ENCODE peak calls at places on chromosomes 7 and 10, in six cellular contexts. One of them, this sample, is unnamed.

GRCh38 chr7:2621948-2622640 is 9.7 kb upstream of the TTYH3 start:
- ATAC-seq in left lung: no peak
- ATAC-seq in pancreas: no peak
- ATAC-seq in aorta: no peak
- ATAC-seq in heart right ventricle: no peak
- ATAC-seq in Panc1: no peak
- ATAC-seq in this sample: no peak

GRCh38 chr7:27248911-27249723 is 6.5 kb downstream of the EVX1 start:
- ATAC-seq in left lung: no peak
- ATAC-seq in pancreas: no peak
- ATAC-seq in aorta: no peak
- ATAC-seq in heart right ventricle: no peak
- ATAC-seq in Panc1: no peak
- ATAC-seq in this sample: no peak

GRCh38 chr10:128147064-128147463 is 20.8 kb upstream of the MKI67 start:
- ATAC-seq in left lung: no peak
- ATAC-seq in pancreas: no peak
- ATAC-seq in aorta: no peak
- ATAC-seq in heart right ventricle: no peak
- ATAC-seq in Panc1: no peak
- ATAC-seq in this sample: no peak

GRCh38 chr7:80779456-80779855 is 139.4 kb downstream of the SEMA3C start:
- ATAC-seq in left lung: no peak
- ATAC-seq in pancreas: no peak
- ATAC-seq in aorta: no peak
- ATAC-seq in heart right ventricle: no peak
- ATAC-seq in Panc1: no peak
- ATAC-seq in this sample: no peak

GRCh38 chr7:40234046-40234445 is 99.2 kb downstream of the SUGCT start:
- ATAC-seq in left lung: no peak
- ATAC-seq in pancreas: no peak
- ATAC-seq in aorta: no peak
- ATAC-seq in heart right ventricle: no peak
- ATAC-seq in Panc1: no peak
- ATAC-seq in this sample: no peak

GRCh38 chr7:22361795-22362194 is 4.8 kb upstream of the RAPGEF5 start:
- ATAC-seq in left lung: no peak
- ATAC-seq in pancreas: peak; percentile 82
- ATAC-seq in aorta: no peak
- ATAC-seq in heart right ventricle: no peak
- ATAC-seq in Panc1: no peak
- ATAC-seq in this sample: no peak

GRCh38 chr7:102843850-102844249 is 69.0 kb upstream of the LRRC17 start:
- ATAC-seq in left lung: no peak
- ATAC-seq in pancreas: no peak
- ATAC-seq in aorta: no peak
- ATAC-seq in heart right ventricle: no peak
- ATAC-seq in Panc1: no peak
- ATAC-seq in this sample: no peak

GRCh38 chr10:4812952-4813351 is 13.1 kb upstream of the AKR1E2 start:
- ATAC-seq in left lung: peak; percentile 13
- ATAC-seq in pancreas: no peak
- ATAC-seq in aorta: no peak
- ATAC-seq in heart right ventricle: no peak
- ATAC-seq in Panc1: peak; percentile 80
- ATAC-seq in this sample: no peak

DNA sequence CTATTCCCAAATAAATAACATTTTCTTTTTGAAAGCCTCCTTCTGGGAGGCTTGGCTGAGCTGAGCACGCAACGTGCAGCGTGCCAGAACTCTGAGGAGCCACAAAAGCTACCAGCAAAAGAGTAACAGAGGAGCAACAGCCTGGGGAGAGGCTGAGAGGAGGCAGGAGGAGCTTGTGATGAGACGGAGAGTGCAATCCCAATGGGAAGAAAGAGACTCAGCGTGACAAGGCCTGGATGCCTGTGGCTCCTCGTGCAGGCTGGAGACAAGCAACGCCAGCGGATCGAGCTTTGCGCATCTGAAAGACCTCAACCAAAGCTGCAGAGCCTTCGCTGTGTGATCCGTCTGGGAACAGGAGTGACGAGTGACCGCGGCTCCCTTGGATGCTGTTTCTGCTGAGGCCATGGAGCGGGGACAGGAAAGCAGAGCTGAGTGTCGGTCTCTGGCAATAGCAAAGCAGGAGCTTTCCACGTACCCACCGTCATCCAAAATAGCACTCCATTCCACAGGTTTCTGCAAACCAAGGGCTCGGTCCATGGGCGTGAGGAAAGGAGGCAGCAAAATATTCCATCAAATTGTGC is 171.6 kb upstream of the PFKP start:
- ATAC-seq in left lung: no peak
- ATAC-seq in pancreas: no peak
- ATAC-seq in aorta: no peak
- ATAC-seq in heart right ventricle: no peak
- ATAC-seq in Panc1: no peak
- ATAC-seq in this sample: no peak
- H3K4me1 ChIP-seq in left lung: no peaks in the 10 kb centered on the region
- H3K4me1 ChIP-seq in pancreas: no peaks in the 10 kb centered on the region
- H3K4me1 ChIP-seq in aorta: no peaks in the 10 kb centered on the region
- H3K4me1 ChIP-seq in heart right ventricle: no peaks in the 10 kb centered on the region
- H3K4me1 ChIP-seq in Panc1: no peaks in the 10 kb centered on the region
- H3K4me1 ChIP-seq in this sample: no peaks in the 10 kb centered on the region

DNA sequence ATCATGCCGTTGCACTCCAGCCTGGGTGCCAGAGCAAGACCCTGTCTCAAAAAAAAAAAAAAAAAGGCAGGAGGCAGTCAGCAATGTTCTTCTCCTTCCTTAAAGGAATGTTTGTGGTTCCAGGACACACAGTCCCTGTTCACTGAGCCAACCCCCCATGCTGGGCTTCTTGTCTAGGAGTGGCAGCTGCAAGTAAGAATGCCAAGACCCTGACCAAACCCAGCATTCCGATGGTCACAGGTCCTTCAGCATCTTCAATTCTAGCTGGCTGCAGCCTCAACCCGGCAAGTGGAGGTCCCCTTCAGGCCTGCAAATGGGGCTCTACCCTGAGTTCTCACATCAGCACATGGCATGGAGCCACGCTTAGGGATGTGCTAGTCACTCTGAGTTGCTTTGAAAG is 38.2 kb upstream of the CUX1 start:
- ATAC-seq in left lung: no peak
- ATAC-seq in pancreas: no peak
- ATAC-seq in aorta: no peak
- ATAC-seq in heart right ventricle: no peak
- ATAC-seq in Panc1: no peak
- ATAC-seq in this sample: no peak
- H3K4me1 ChIP-seq in left lung: peaks cover 3% of the 10 kb centered on the region
- H3K4me1 ChIP-seq in pancreas: no peaks in the 10 kb centered on the region
- H3K4me1 ChIP-seq in aorta: no peaks in the 10 kb centered on the region
- H3K4me1 ChIP-seq in heart right ventricle: peaks cover 15% of the 10 kb centered on the region
- H3K4me1 ChIP-seq in Panc1: no peaks in the 10 kb centered on the region
- H3K4me1 ChIP-seq in this sample: no peaks in the 10 kb centered on the region

DNA sequence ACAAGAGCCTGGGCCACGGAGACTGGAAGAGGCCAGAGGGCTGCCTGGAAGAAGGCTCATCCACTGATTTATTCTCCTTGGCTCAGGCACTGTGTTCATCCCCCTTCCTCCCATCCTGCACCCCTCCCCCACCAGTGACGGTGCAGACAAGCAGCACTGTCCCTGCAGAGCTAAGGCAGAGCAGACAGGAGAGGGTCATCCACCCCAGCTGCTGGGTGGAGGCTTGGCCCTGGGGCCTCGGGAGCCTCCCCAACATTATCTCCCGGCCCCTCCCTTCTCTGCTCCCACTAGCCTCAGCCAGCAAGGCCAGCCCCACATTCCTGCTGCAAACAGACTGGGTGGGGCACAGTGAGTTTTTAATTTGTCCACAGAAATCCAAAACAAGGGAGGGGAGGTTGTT is 24.9 kb upstream of the HSPA12A start:
- ATAC-seq in left lung: peak; percentile 38
- ATAC-seq in pancreas: no peak
- ATAC-seq in aorta: no peak
- ATAC-seq in heart right ventricle: no peak
- ATAC-seq in Panc1: no peak
- ATAC-seq in this sample: peak; percentile 58
- H3K4me1 ChIP-seq in left lung: no peaks in the 10 kb centered on the region
- H3K4me1 ChIP-seq in pancreas: no peaks in the 10 kb centered on the region
- H3K4me1 ChIP-seq in aorta: no peaks in the 10 kb centered on the region
- H3K4me1 ChIP-seq in heart right ventricle: peaks cover 17% of the 10 kb centered on the region
- H3K4me1 ChIP-seq in Panc1: no peaks in the 10 kb centered on the region
- H3K4me1 ChIP-seq in this sample: peaks cover 7% of the 10 kb centered on the region

DNA sequence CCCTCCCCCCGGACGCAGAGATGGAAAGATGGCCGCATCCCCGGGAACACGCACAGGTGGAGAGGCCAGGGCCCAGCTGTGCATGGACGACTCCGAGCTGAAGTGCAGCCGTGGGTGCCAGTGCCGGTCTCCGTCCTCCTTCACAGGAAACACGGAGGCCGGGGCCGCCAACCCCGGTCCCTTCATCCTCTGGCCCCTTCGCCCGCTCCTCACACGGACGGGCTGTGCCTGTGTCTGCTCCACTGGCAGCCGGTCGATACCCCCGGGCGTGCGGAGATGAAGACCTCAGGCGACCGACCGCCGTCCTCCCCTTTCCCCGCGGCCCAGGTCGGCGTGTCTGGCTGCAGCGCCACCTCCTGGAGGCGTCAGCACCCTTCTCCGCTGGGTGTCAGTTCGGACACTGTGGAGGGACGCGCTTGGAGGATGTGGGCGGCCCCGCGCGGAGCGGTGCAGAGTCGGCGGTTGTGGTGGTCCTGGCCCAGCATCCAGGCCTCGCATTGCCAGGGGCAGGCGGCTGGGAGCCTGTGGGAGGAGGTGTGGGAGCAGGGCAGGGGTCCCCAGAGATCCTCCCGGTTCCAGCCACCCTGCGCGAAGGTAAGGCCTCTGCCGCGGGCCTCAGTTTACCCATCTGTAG is 9.9 kb downstream of the ZNF511 start:
- ATAC-seq in left lung: peak; percentile 98
- ATAC-seq in pancreas: peak; percentile 92
- ATAC-seq in aorta: peak; percentile 78
- ATAC-seq in heart right ventricle: peak; percentile 87
- ATAC-seq in Panc1: peak; percentile 95
- ATAC-seq in this sample: peak; percentile 84
- H3K4me1 ChIP-seq in left lung: peaks cover 13% of the 10 kb centered on the region
- H3K4me1 ChIP-seq in pancreas: no peaks in the 10 kb centered on the region
- H3K4me1 ChIP-seq in aorta: no peaks in the 10 kb centered on the region
- H3K4me1 ChIP-seq in heart right ventricle: no peaks in the 10 kb centered on the region
- H3K4me1 ChIP-seq in Panc1: no peaks in the 10 kb centered on the region
- H3K4me1 ChIP-seq in this sample: no peaks in the 10 kb centered on the region

DNA sequence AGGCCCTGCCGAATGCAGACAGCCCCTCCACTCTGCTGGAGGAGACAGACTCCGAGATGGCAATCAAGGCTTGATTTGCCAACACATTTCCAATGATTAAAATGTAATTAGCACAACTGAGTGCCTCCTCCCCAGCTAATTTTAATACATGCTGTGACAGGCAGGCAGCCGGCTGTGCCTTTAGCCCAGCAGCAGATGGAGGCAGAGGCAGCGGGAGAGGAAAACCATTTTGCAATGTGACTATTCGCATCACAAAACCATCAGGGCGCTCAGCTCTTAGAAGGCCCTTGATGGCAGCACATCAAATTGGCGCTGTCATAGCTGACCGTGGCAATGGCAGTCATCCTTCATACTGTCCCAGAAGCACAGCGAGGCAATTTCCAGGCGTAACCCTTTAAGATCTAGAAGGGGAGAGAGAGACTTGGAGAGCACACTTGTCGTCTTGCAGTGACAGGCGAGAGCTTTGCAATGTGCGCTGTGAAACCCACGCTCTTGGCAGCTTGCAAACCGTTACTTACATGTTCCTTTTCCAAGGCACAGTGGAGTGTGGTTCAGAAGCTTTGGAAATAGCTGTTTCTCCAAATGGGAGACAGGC is 714.8 kb upstream of the GALNT17 start:
- ATAC-seq in left lung: no peak
- ATAC-seq in pancreas: no peak
- ATAC-seq in aorta: peak; percentile 42
- ATAC-seq in heart right ventricle: no peak
- ATAC-seq in Panc1: no peak
- ATAC-seq in this sample: no peak
- H3K4me1 ChIP-seq in left lung: no peaks in the 10 kb centered on the region
- H3K4me1 ChIP-seq in pancreas: no peaks in the 10 kb centered on the region
- H3K4me1 ChIP-seq in aorta: no peaks in the 10 kb centered on the region
- H3K4me1 ChIP-seq in heart right ventricle: no peaks in the 10 kb centered on the region
- H3K4me1 ChIP-seq in Panc1: no peaks in the 10 kb centered on the region
- H3K4me1 ChIP-seq in this sample: no peaks in the 10 kb centered on the region

GRCh38 chr10:13717571-13717935 is 130.8 kb downstream of the PRPF18 start:
- ATAC-seq in left lung: peak; percentile 13
- ATAC-seq in pancreas: peak; percentile 73
- ATAC-seq in aorta: no peak
- ATAC-seq in heart right ventricle: no peak
- ATAC-seq in Panc1: no peak
- ATAC-seq in this sample: no peak
- H3K4me1 ChIP-seq in left lung: peaks cover 40% of the 10 kb centered on the region
- H3K4me1 ChIP-seq in pancreas: peaks cover 15% of the 10 kb centered on the region
- H3K4me1 ChIP-seq in aorta: no peaks in the 10 kb centered on the region
- H3K4me1 ChIP-seq in heart right ventricle: peaks cover 37% of the 10 kb centered on the region
- H3K4me1 ChIP-seq in Panc1: peaks cover 7% of the 10 kb centered on the region
- H3K4me1 ChIP-seq in this sample: peaks cover 12% of the 10 kb centered on the region

GRCh38 chr7:42227931-42228591 is 8.9 kb downstream of the GLI3 start:
- ATAC-seq in left lung: peak; percentile 81
- ATAC-seq in pancreas: peak; percentile 46
- ATAC-seq in aorta: peak; percentile 77
- ATAC-seq in heart right ventricle: peak; percentile 38
- ATAC-seq in Panc1: no peak
- ATAC-seq in this sample: peak; percentile 70

GRCh38 chr7:42226354-42226941 is 10.6 kb downstream of the GLI3 start:
- ATAC-seq in left lung: no peak
- ATAC-seq in pancreas: no peak
- ATAC-seq in aorta: no peak
- ATAC-seq in heart right ventricle: no peak
- ATAC-seq in Panc1: no peak
- ATAC-seq in this sample: no peak

GRCh38 chr7:42224391-42225003 is 12.5 kb downstream of the GLI3 start:
- ATAC-seq in left lung: no peak
- ATAC-seq in pancreas: no peak
- ATAC-seq in aorta: no peak
- ATAC-seq in heart right ventricle: no peak
- ATAC-seq in Panc1: no peak
- ATAC-seq in this sample: no peak

GRCh38 chr7:42231043-42231442 is 6.0 kb downstream of the GLI3 start:
- ATAC-seq in left lung: no peak
- ATAC-seq in pancreas: no peak
- ATAC-seq in aorta: no peak
- ATAC-seq in heart right ventricle: no peak
- ATAC-seq in Panc1: no peak
- ATAC-seq in this sample: no peak

GRCh38 chr7:42227523-42227922 is 9.5 kb downstream of the GLI3 start:
- ATAC-seq in left lung: peak; percentile 54
- ATAC-seq in pancreas: peak; percentile 40
- ATAC-seq in aorta: no peak
- ATAC-seq in heart right ventricle: no peak
- ATAC-seq in Panc1: no peak
- ATAC-seq in this sample: no peak
- H3K4me1 ChIP-seq in left lung: no peaks in the 10 kb centered on the region
- H3K4me1 ChIP-seq in pancreas: no peaks in the 10 kb centered on the region
- H3K4me1 ChIP-seq in aorta: no peaks in the 10 kb centered on the region
- H3K4me1 ChIP-seq in heart right ventricle: no peaks in the 10 kb centered on the region
- H3K4me1 ChIP-seq in Panc1: no peaks in the 10 kb centered on the region
- H3K4me1 ChIP-seq in this sample: peaks cover 61% of the 10 kb centered on the region

DNA sequence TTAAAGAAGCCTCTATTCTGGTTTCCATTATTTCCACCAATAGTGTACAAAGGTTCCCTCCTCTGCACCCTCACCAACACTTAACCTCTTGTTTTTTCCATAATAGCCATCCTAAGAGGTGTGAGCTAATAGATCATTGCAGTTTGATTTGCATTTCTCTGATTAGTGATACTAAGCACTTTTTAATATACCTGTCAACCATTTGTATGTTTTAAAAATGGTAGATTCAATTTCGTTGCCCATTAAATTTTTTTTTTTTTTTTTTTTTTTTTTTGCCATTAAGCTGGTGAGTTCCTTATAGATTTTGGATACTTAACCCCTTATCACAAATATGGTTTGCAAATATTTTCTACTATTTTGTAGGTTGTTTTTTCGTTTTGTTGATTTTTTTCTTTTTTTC is 23.2 kb downstream of the WAC start:
- ATAC-seq in left lung: no peak
- ATAC-seq in pancreas: no peak
- ATAC-seq in aorta: no peak
- ATAC-seq in heart right ventricle: no peak
- ATAC-seq in Panc1: no peak
- ATAC-seq in this sample: no peak
- H3K4me1 ChIP-seq in left lung: peaks cover 86% of the 10 kb centered on the region
- H3K4me1 ChIP-seq in pancreas: peaks cover 40% of the 10 kb centered on the region
- H3K4me1 ChIP-seq in aorta: peaks cover 9% of the 10 kb centered on the region
- H3K4me1 ChIP-seq in heart right ventricle: peaks cover 93% of the 10 kb centered on the region
- H3K4me1 ChIP-seq in Panc1: peaks cover 6% of the 10 kb centered on the region
- H3K4me1 ChIP-seq in this sample: peaks cover 100% of the 10 kb centered on the region